ENCODE peak calls at places on chromosomes 1 and 21, in eight cellular contexts. E, B, G, S, O, K, Q and A are unnamed samples.

GRCh38 chr1:211352985-211353515 is 26.4 kb downstream of the TRAF5 start:
- DNase-seq in S (peak), K (peak), E (peak), G (peak), B (no peak), Q (peak), O (peak), A (peak)

GRCh38 chr21:45611296-45611695 is 32.2 kb upstream of the PCBP3 start:
- DNase-seq in B (no peak), E (no peak), Q (no peak), K (no peak), G (no peak), S (no peak), O (no peak), A (no peak)

GRCh38 chr1:174999926-175000696 is at the start of gene CACYBP:
- DNase-seq in Q (no peak), O (peak), K (peak), B (peak), G (no peak), E (peak), S (no peak), A (peak)

GRCh38 chr1:5254975-5255374 is 600.6 kb downstream of the AJAP1 start:
- DNase-seq in S (no peak), O (no peak), Q (no peak), K (no peak), G (no peak), B (no peak), E (no peak), A (no peak)

GRCh38 chr1:239228451-239228850 is 157.9 kb upstream of the CHRM3 start:
- DNase-seq in O (no peak), S (no peak), E (no peak), B (no peak), Q (no peak), G (no peak), K (no peak), A (no peak)

GRCh38 chr1:203478986-203479385 is 3.4 kb downstream of the PRELP start:
- DNase-seq in O (no peak), G (no peak), B (no peak), S (no peak), E (no peak), K (no peak), Q (no peak), A (no peak)

GRCh38 chr1:70426154-70427131 is 15.4 kb downstream of the CTH start:
- DNase-seq in Q (no peak), O (no peak), S (no peak), B (peak), E (no peak), G (no peak), K (no peak), A (no peak)

GRCh38 chr1:58017641-58018040 is 528.9 kb downstream of the OMA1 start:
- DNase-seq in G (no peak), E (no peak), Q (no peak), O (no peak), K (no peak), B (no peak), S (no peak), A (no peak)

GRCh38 chr1:110067957-110068645 is 2.4 kb downstream of the ALX3 start:
- DNase-seq in S (no peak), E (no peak), Q (no peak), B (no peak), O (no peak), K (peak), G (no peak), A (no peak)

GRCh38 chr1:32798191-32798590 is 19.0 kb downstream of the YARS1 start:
- DNase-seq in O (no peak), Q (no peak), K (no peak), E (no peak), B (no peak), S (no peak), G (no peak), A (no peak)

GRCh38 chr1:53959664-53960250 is 13.6 kb downstream of the LRRC42 start:
- DNase-seq in O (no peak), Q (no peak), E (peak), B (peak), G (peak), S (peak), K (no peak), A (peak)

GRCh38 chr1:5980314-5981008 is 11.8 kb downstream of the NPHP4 start:
- DNase-seq in O (no peak), E (peak), Q (peak), G (no peak), B (peak), K (peak), S (no peak), A (peak)

GRCh38 chr1:204791453-204792366 is 79.0 kb upstream of the NFASC start:
- DNase-seq in Q (peak), S (peak), G (peak), K (peak), E (peak), B (peak), O (peak), A (peak)

GRCh38 chr1:92482404-92482664 is 4.4 kb downstream of the GFI1 start:
- DNase-seq in E (no peak), Q (no peak), G (no peak), S (no peak), K (no peak), B (no peak), O (no peak), A (no peak)

GRCh38 chr21:25396135-25396711 is 211.1 kb downstream of the MRPL39 start:
- DNase-seq in Q (no peak), S (no peak), B (no peak), K (no peak), G (no peak), E (no peak), O (no peak), A (no peak)

GRCh38 chr1:28193701-28194161 is 17.2 kb upstream of the PTAFR start:
- DNase-seq in Q (no peak), K (no peak), O (no peak), G (no peak), E (no peak), S (no peak), B (no peak), A (no peak)

GRCh38 chr1:226912587-226913176 is 27.4 kb upstream of the COQ8A start:
- DNase-seq in O (peak), B (peak), Q (peak), G (peak), S (peak), E (no peak), K (peak), A (peak)

GRCh38 chr1:212259693-212260480 is 25.3 kb upstream of the PPP2R5A start:
- DNase-seq in E (no peak), B (no peak), O (no peak), K (no peak), Q (no peak), G (no peak), S (no peak), A (no peak)

GRCh38 chr1:113434081-113434873 is 44.0 kb downstream of the MAGI3 start:
- DNase-seq in Q (no peak), K (no peak), B (no peak), G (no peak), S (no peak), O (no peak), E (no peak), A (no peak)

GRCh38 chr1:43844114-43844513 is 89.5 kb upstream of the ARTN start:
- DNase-seq in E (no peak), G (no peak), Q (no peak), K (no peak), S (no peak), O (no peak), B (no peak), A (peak)

GRCh38 chr1:172745014-172745413 is 86.1 kb downstream of the FASLG start:
- DNase-seq in S (no peak), B (peak), K (peak), O (peak), Q (peak), G (peak), E (peak), A (peak)

GRCh38 chr21:35120631-35121180 is 71.6 kb upstream of the RUNX1 start:
- DNase-seq in G (no peak), E (no peak), S (no peak), Q (no peak), K (no peak), O (no peak), B (peak), A (no peak)

GRCh38 chr1:159775716-159776115 is 5.0 kb upstream of the DUSP23 start:
- DNase-seq in E (no peak), G (no peak), S (no peak), K (no peak), B (no peak), Q (no peak), O (no peak), A (no peak)

GRCh38 chr1:215228193-215228592 is 145.7 kb downstream of the KCNK2 start:
- DNase-seq in E (no peak), Q (no peak), B (no peak), O (no peak), G (no peak), K (no peak), S (no peak), A (no peak)

GRCh38 chr1:246067432-246068021 is 439.6 kb downstream of the SMYD3 start:
- DNase-seq in G (peak), E (peak), O (no peak), K (no peak), S (no peak), B (no peak), Q (no peak), A (no peak)

GRCh38 chr1:18282851-18283600 is 175.4 kb downstream of the IGSF21 start:
- DNase-seq in Q (no peak), O (no peak), S (no peak), K (no peak), E (no peak), B (peak), G (no peak), A (no peak)

GRCh38 chr1:208189716-208190115 is 54.5 kb downstream of the PLXNA2 start:
- DNase-seq in G (no peak), E (no peak), B (no peak), O (no peak), Q (no peak), K (no peak), S (no peak), A (no peak)

GRCh38 chr1:47712596-47713299 is 274.9 kb downstream of the FOXD2 start:
- DNase-seq in O (no peak), G (no peak), K (no peak), Q (no peak), S (no peak), E (no peak), B (no peak), A (no peak)

GRCh38 chr1:233257786-233258185 is 37.7 kb downstream of the PCNX2 start:
- DNase-seq in E (no peak), G (no peak), S (no peak), B (no peak), O (no peak), Q (no peak), K (no peak), A (no peak)

GRCh38 chr1:62088439-62088838 is 106.2 kb upstream of the L1TD1 start:
- DNase-seq in K (no peak), G (no peak), E (no peak), B (no peak), Q (no peak), O (no peak), S (no peak), A (no peak)

GRCh38 chr1:92485374-92486250 is 1.1 kb downstream of the GFI1 start:
- DNase-seq in S (peak), E (no peak), B (peak), G (peak), K (peak), O (peak), Q (peak), A (no peak)

GRCh38 chr1:161350666-161351065 is 17.0 kb downstream of the CFAP126 start:
- DNase-seq in K (no peak), Q (no peak), O (no peak), B (no peak), G (no peak), S (no peak), E (no peak), A (no peak)

GRCh38 chr1:11802973-11803885 is 2.5 kb downstream of the MTHFR start:
- DNase-seq in O (peak), B (peak), E (peak), S (peak), K (peak), Q (peak), G (peak), A (peak)

GRCh38 chr21:26966978-26967913 is at the start of gene ADAMTS5:
- DNase-seq in K (peak), O (peak), G (no peak), Q (peak), B (no peak), S (no peak), E (peak), A (no peak)

GRCh38 chr1:75632350-75632949 is 21.5 kb upstream of the SLC44A5 start:
- DNase-seq in O (no peak), G (no peak), Q (peak), E (peak), B (peak), K (peak), S (no peak), A (peak)

GRCh38 chr1:5364591-5364990 is 627.6 kb downstream of the NPHP4 start:
- DNase-seq in G (no peak), Q (no peak), E (no peak), K (no peak), O (no peak), B (no peak), S (no peak), A (no peak)

GRCh38 chr1:30417001-30417700 is 306.2 kb downstream of the MATN1 start:
- DNase-seq in E (no peak), Q (peak), K (peak), B (no peak), G (no peak), S (no peak), O (no peak), A (no peak)